ENCODE peak calls at places on chromosomes 6 and 20, in five cellular contexts. F is cardiac muscle cell, I is LNCaP clone FGC, L is choroid plexus epithelial cell, V is BE2C. N is an unnamed sample.

GRCh38 chr6:127792616-127793015 is 108.2 kb downstream of the THEMIS start:
- DNase-seq in L (no peak), V (no peak), I (no peak), F (no peak), N (no peak)

GRCh38 chr6:43837501-43837900 is 67.5 kb downstream of the VEGFA start:
- DNase-seq in L (no peak), F (no peak), V (no peak), I (no peak), N (no peak)

GRCh38 chr6:120671519-120671918 is 662.8 kb downstream of the TBC1D32 start:
- DNase-seq in F (no peak), I (no peak), L (no peak), V (peak), N (no peak)

GRCh38 chr6:169828176-169828575 is 76.8 kb downstream of the ERMARD start:
- DNase-seq in V (no peak), F (no peak), I (no peak), L (no peak), N (no peak)

GRCh38 chr20:41003143-41003932 is 25.3 kb upstream of the TOP1 start:
- DNase-seq in I (peak), V (no peak), F (peak), L (peak), N (peak)

GRCh38 chr20:48945840-48946514 is 24.5 kb downstream of the ARFGEF2 start:
- DNase-seq in L (peak), I (peak), F (no peak), V (no peak), N (peak)

GRCh38 chr6:35731736-35732532 is 4.9 kb upstream of the ARMC12 start:
- DNase-seq in V (peak), I (peak), F (peak), L (peak), N (peak)

GRCh38 chr6:11317885-11318771 is 85.7 kb upstream of the NEDD9 start:
- DNase-seq in I (no peak), L (peak), V (no peak), F (peak), N (peak)

GRCh38 chr20:7943891-7944290 is 3.6 kb upstream of the HAO1 start:
- DNase-seq in F (no peak), V (no peak), L (no peak), I (no peak), N (no peak)

GRCh38 chr6:106574729-106575458 is 54.4 kb downstream of the RTN4IP1 start:
- DNase-seq in L (peak), V (no peak), F (peak), I (no peak), N (peak)

GRCh38 chr6:37083243-37084138 is 78.0 kb downstream of the FGD2 start:
- DNase-seq in L (peak), V (peak), F (peak), I (no peak), N (peak)

GRCh38 chr6:27630727-27631613 is 158.1 kb upstream of the ZNF184 start:
- DNase-seq in I (no peak), L (peak), F (peak), V (peak), N (peak)

GRCh38 chr6:43942011-43942442 is 172.0 kb downstream of the VEGFA start:
- DNase-seq in V (peak), L (no peak), F (no peak), I (no peak), N (no peak)

GRCh38 chr6:43916924-43917877 is 147.2 kb downstream of the VEGFA start:
- DNase-seq in L (peak), F (peak), V (peak), I (no peak), N (peak)

GRCh38 chr6:39173276-39173675 is 56.0 kb downstream of the KCNK5 start:
- DNase-seq in I (no peak), L (no peak), V (no peak), F (no peak), N (no peak)

GRCh38 chr20:14418441-14418840 is 81.0 kb upstream of the FLRT3 start:
- DNase-seq in V (no peak), F (no peak), L (no peak), I (no peak), N (peak)

GRCh38 chr6:89976141-89977020 is 82.1 kb downstream of the GJA10 start:
- DNase-seq in F (no peak), I (no peak), L (no peak), V (no peak), N (no peak)

GRCh38 chr6:125623085-125623484 is 126.3 kb upstream of the HEY2 start:
- DNase-seq in F (no peak), I (no peak), L (no peak), V (no peak), N (no peak)

GRCh38 chr20:63328026-63328700 is 33.0 kb downstream of the CHRNA4 start:
- DNase-seq in V (no peak), L (no peak), F (no peak), I (no peak), N (no peak)

GRCh38 chr20:63531686-63532448 is 5.3 kb downstream of the PTK6 start:
- DNase-seq in I (no peak), V (peak), F (no peak), L (no peak), N (no peak)

GRCh38 chr6:70281923-70282902 is 20.7 kb downstream of the COL9A1 start:
- DNase-seq in I (no peak), F (peak), L (no peak), V (no peak), N (peak)

GRCh38 chr6:38273325-38273724 is 366.4 kb downstream of the BTBD9 start:
- DNase-seq in F (peak), V (no peak), L (peak), I (no peak), N (peak)

GRCh38 chr6:163311830-163312229 is 102.7 kb upstream of the QKI start:
- DNase-seq in I (no peak), F (no peak), L (no peak), V (no peak), N (peak)

GRCh38 chr6:9295641-9296040 is 860.3 kb upstream of the SLC35B3 start:
- DNase-seq in L (no peak), V (no peak), I (no peak), F (no peak), N (no peak)

GRCh38 chr6:72950114-72950860 is 275.0 kb downstream of the KHDC1L start:
- DNase-seq in L (peak), V (no peak), F (peak), I (no peak), N (peak)

GRCh38 chr6:127893541-127893940 is 7.3 kb downstream of the THEMIS start:
- DNase-seq in L (no peak), I (no peak), F (no peak), V (no peak), N (no peak)

GRCh38 chr20:61773926-61774587 is 291.6 kb downstream of the TAF4 start:
- DNase-seq in I (no peak), F (no peak), L (no peak), V (no peak), N (no peak)

GRCh38 chr20:63009044-63009961 is 2.5 kb upstream of the BHLHE23 start:
- DNase-seq in V (peak), L (peak), I (no peak), F (peak), N (peak)

GRCh38 chr20:57417830-57418780 is 26.9 kb downstream of the RBM38 start:
- DNase-seq in I (no peak), F (no peak), V (no peak), L (no peak), N (no peak)

GRCh38 chr20:50792708-50793574 is 1.9 kb upstream of the BCAS4 start:
- DNase-seq in V (no peak), I (no peak), F (no peak), L (no peak), N (no peak)

GRCh38 chr20:50788045-50788867 is 6.6 kb upstream of the BCAS4 start:
- DNase-seq in F (peak), L (peak), I (no peak), V (peak), N (peak)

GRCh38 chr20:50788868-50789125 is 6.1 kb upstream of the BCAS4 start:
- DNase-seq in V (no peak), L (peak), F (peak), I (no peak), N (no peak)

GRCh38 chr20:50789968-50790650 is 4.8 kb upstream of the BCAS4 start:
- DNase-seq in I (no peak), L (no peak), F (no peak), V (no peak), N (no peak)

GRCh38 chr20:50790651-50791277 is 4.1 kb upstream of the BCAS4 start:
- DNase-seq in I (peak), L (peak), F (peak), V (peak), N (peak)
- H3K4me3 ChIP-seq in I (no peak), L (peak), F (no peak), V (no peak), N (no peak)

GRCh38 chr20:42985628-42986027 is 204.1 kb downstream of the PTPRT start:
- DNase-seq in I (no peak), F (no peak), V (no peak), L (no peak), N (no peak)
- TF ChIP-seq CTCF in I (no peak), F (no peak), V (no peak), L (no peak), N (no peak)

GRCh38 chr6:41732601-41733348 is 2.6 kb downstream of the TFEB start:
- DNase-seq in F (no peak), V (peak), L (peak), I (no peak), N (peak)
- H3K4me3 ChIP-seq in F (no peak), V (peak), L (peak), I (no peak), N (peak)

GRCh38 chr20:46309945-46310344 is 1.6 kb upstream of the CDH22 start:
- DNase-seq in F (no peak), I (no peak), L (no peak), V (no peak), N (no peak)

GRCh38 chr20:46306743-46307138 is 1.6 kb downstream of the CDH22 start:
- DNase-seq in F (no peak), L (no peak), V (no peak), I (no peak), N (no peak)

GRCh38 chr20:46307999-46308257 is 370 bp downstream of the CDH22 start:
- DNase-seq in I (no peak), L (no peak), V (no peak), F (no peak), N (no peak)

GRCh38 chr20:46307139-46307998 is 929 bp downstream of the CDH22 start:
- DNase-seq in L (peak), F (peak), V (peak), I (no peak), N (peak)

GRCh38 chr20:46308258-46309157 is at the start of gene CDH22:
- DNase-seq in L (peak), V (peak), I (no peak), F (peak), N (peak)
- TF ChIP-seq CTCF in L (peak), V (peak), I (peak), F (peak), N (peak)